ENCODE peak calls at places on chromosomes 4 and X, in nine cellular contexts. Q is uterus; B is D341Med; S is kidney glomerular epithelial cell; H is activated CD8-positive, alpha-beta memory T cell treated with anti-CD3 and anti-CD28 coated beads for 4 hours; C is fibroblast of pulmonary artery; F is central memory CD4-positive, alpha-beta T cell; D is cardiac fibroblast; M is left ventricle myocardium inferior. Z is an unnamed sample.

GRCh38 chr4:52096048-52096447 is 44.9 kb downstream of the SPATA18 start:
- DNase-seq in B (no peak), S (no peak), H (no peak), F (no peak), D (no peak), M (no peak), C (peak; percentile 17), Q (no peak), Z (no peak)

GRCh38 chrX:47172549-47172948 is 21.1 kb upstream of the UBA1 start:
- DNase-seq in H (no peak), D (no peak), M (no peak), C (no peak), S (no peak), B (no peak), F (no peak), Q (peak; percentile 4), Z (no peak)

GRCh38 chr4:15913631-15913970 is 24.9 kb downstream of the FGFBP1 start:
- DNase-seq in H (no peak), Q (no peak), S (peak; percentile 95), C (peak; percentile 97), F (no peak), D (peak; percentile 88), B (no peak), M (no peak), Z (no peak)

GRCh38 chr4:60396680-60397079 is 803.4 kb upstream of the ADGRL3 start:
- DNase-seq in S (no peak), F (no peak), H (no peak), D (no peak), Q (no peak), C (no peak), B (no peak), M (no peak), Z (no peak)

GRCh38 chr4:174080361-174080760 is 203.1 kb downstream of the FBXO8 start:
- DNase-seq in C (peak; percentile 91), B (no peak), S (no peak), F (no peak), D (peak; percentile 68), M (no peak), Q (no peak), H (no peak), Z (no peak)

GRCh38 chrX:13223868-13224555 is 95.8 kb downstream of the ATXN3L start:
- DNase-seq in B (no peak), S (peak; percentile 60), Q (no peak), H (no peak), D (peak; percentile 91), F (no peak), C (peak; percentile 96), M (no peak), Z (no peak)

GRCh38 chr4:124641715-124642380 is 70.7 kb downstream of the ANKRD50 start:
- DNase-seq in B (no peak), H (no peak), D (peak; percentile 66), M (no peak), F (no peak), C (peak; percentile 82), Q (no peak), S (peak; percentile 97), Z (no peak)

GRCh38 chr4:125187221-125187620 is 127.5 kb upstream of the FAT4 start:
- DNase-seq in C (peak; percentile 77), H (no peak), F (no peak), Q (no peak), B (no peak), M (no peak), D (peak; percentile 52), S (peak; percentile 38), Z (no peak)

GRCh38 chr4:76626686-76627465 is 191.8 kb downstream of the SHROOM3 start:
- DNase-seq in H (no peak), M (no peak), B (peak; percentile 41), D (peak; percentile 41), F (no peak), Q (no peak), C (peak; percentile 38), S (no peak), Z (peak; percentile 40)

GRCh38 chr4:128862608-128863313 is 53.3 kb downstream of the JADE1 start:
- DNase-seq in B (peak; percentile 45), D (no peak), C (no peak), H (peak; percentile 22), Q (no peak), F (peak; percentile 31), S (no peak), M (no peak), Z (no peak)

GRCh38 chr4:145734051-145734450 is 54.1 kb downstream of the C4orf51 start:
- DNase-seq in H (no peak), B (no peak), M (no peak), D (no peak), Q (no peak), F (no peak), S (no peak), C (peak; percentile 17), Z (no peak)

GRCh38 chrX:71217298-71217697 is 5.7 kb upstream of the GJB1 start:
- DNase-seq in C (no peak), M (no peak), Q (no peak), H (no peak), F (no peak), D (no peak), S (no peak), B (no peak), Z (no peak)

GRCh38 chrX:12999422-12999821 is 24.5 kb downstream of the TMSB4X start:
- DNase-seq in H (no peak), M (no peak), F (peak; percentile 56), S (no peak), D (no peak), Q (no peak), C (no peak), B (no peak), Z (no peak)

GRCh38 chr4:96097040-96097607 is 257.2 kb downstream of the PDHA2 start:
- DNase-seq in C (peak; percentile 22), S (peak; percentile 52), F (no peak), D (peak; percentile 39), M (no peak), H (no peak), B (no peak), Q (no peak), Z (no peak)

GRCh38 chrX:42531431-42531830 is 246.5 kb downstream of the PPP1R2C start:
- DNase-seq in Q (no peak), M (no peak), F (peak; percentile 54), S (no peak), D (no peak), B (no peak), C (no peak), H (no peak), Z (no peak)

GRCh38 chrX:52341493-52341892 is 27.3 kb upstream of the XAGE2 start:
- DNase-seq in H (no peak), B (no peak), S (no peak), F (no peak), M (no peak), D (no peak), Q (no peak), C (no peak), Z (no peak)

GRCh38 chr4:101198741-101199339 is 148.5 kb downstream of the PPP3CA start:
- DNase-seq in M (no peak), C (no peak), B (no peak), H (no peak), S (no peak), D (no peak), Q (no peak), F (no peak), Z (no peak)

GRCh38 chrX:133412246-133412645 is 3.0 kb downstream of the GPC4 start:
- DNase-seq in D (peak; percentile 11), F (no peak), M (no peak), B (no peak), H (no peak), C (peak; percentile 35), S (peak; percentile 39), Q (no peak), Z (no peak)

GRCh38 chr4:143335979-143336827 is 473 bp upstream of the GAB1 start:
- DNase-seq in F (no peak), Q (peak; percentile 87), B (peak; percentile 84), D (peak; percentile 95), H (no peak), S (peak; percentile 74), C (peak; percentile 93), M (peak; percentile 94), Z (peak; percentile 79)

GRCh38 chrX:17861496-17862011 is 456 bp upstream of the RAI2 start:
- DNase-seq in D (no peak), Q (no peak), F (no peak), S (no peak), H (no peak), B (no peak), M (no peak), C (no peak), Z (no peak)

GRCh38 chr4:47122592-47123291 is 91.4 kb downstream of the GABRB1 start:
- DNase-seq in D (peak; percentile 85), M (no peak), Q (no peak), H (peak; percentile 9), F (peak; percentile 29), S (peak; percentile 62), C (peak; percentile 85), B (peak; percentile 66), Z (peak; percentile 33)

GRCh38 chr4:23097251-23097650 is 404.5 kb downstream of the GBA3 start:
- DNase-seq in F (no peak), M (no peak), B (no peak), D (peak; percentile 31), S (no peak), Q (no peak), H (no peak), C (peak; percentile 82), Z (no peak)

GRCh38 chr4:152100378-152101201 is 339.8 kb upstream of the GATB start:
- DNase-seq in M (no peak), C (no peak), F (peak; percentile 94), S (no peak), D (no peak), H (peak; percentile 39), B (no peak), Q (no peak), Z (no peak)

GRCh38 chr4:159398236-159398638 is 295.4 kb downstream of the RAPGEF2 start:
- DNase-seq in C (peak; percentile 53), S (no peak), M (no peak), D (peak; percentile 24), Q (no peak), F (no peak), H (no peak), B (no peak), Z (no peak)

GRCh38 chr4:113943863-113944262 is 35.6 kb downstream of the ARSJ start:
- DNase-seq in S (no peak), Q (no peak), F (no peak), H (no peak), C (peak; percentile 31), B (no peak), M (no peak), D (no peak), Z (no peak)

GRCh38 chrX:31233941-31234496 is 162.2 kb upstream of the FTHL17 start:
- DNase-seq in H (no peak), D (no peak), M (no peak), S (no peak), Q (no peak), F (no peak), C (no peak), B (no peak), Z (no peak)

GRCh38 chr4:101621120-101621519 is 169.4 kb upstream of the BANK1 start:
- DNase-seq in Q (no peak), B (no peak), M (no peak), S (peak; percentile 55), F (no peak), C (peak; percentile 39), D (peak; percentile 31), H (no peak), Z (no peak)